ENCODE peak calls at places on chromosomes 11 and 22, in eight cellular contexts. T is IMR-90; F is CD8-positive, alpha-beta memory T cell; U is PC-3; K is mucosa of descending colon; X is GM10248; I is AML-193; E is COLO829. B is an unnamed sample.

GRCh38 chr11:67674442-67674871 is at the start of gene ALDH3B2:
- DNase-seq in T (no peak), F (no peak), U (peak), K (peak), X (no peak), I (no peak), E (no peak), B (no peak)

GRCh38 chr11:5620606-5621521 is 3.9 kb upstream of the TRIM34 start:
- DNase-seq in T (peak), F (no peak), U (peak), K (peak), X (no peak), I (no peak), E (no peak), B (no peak)

GRCh38 chr22:35835267-35835997 is 117.8 kb downstream of the APOL5 start:
- DNase-seq in T (peak), F (no peak), U (peak), K (no peak), X (no peak), I (no peak), E (no peak), B (no peak)

GRCh38 chr11:111526501-111526900 is 11.9 kb downstream of the HOATZ start:
- DNase-seq in T (peak), F (no peak), U (peak), K (no peak), X (peak), I (no peak), E (no peak), B (no peak)

GRCh38 chr22:30044369-30044768 is 35.9 kb upstream of the HORMAD2 start:
- DNase-seq in T (peak), F (no peak), U (peak), K (peak), X (no peak), I (no peak), E (peak), B (no peak)

GRCh38 chr11:60918941-60919275 is 5.0 kb downstream of the TMEM109 start:
- DNase-seq in T (peak), F (no peak), U (peak), K (no peak), X (no peak), I (no peak), E (peak), B (no peak)

GRCh38 chr22:29032584-29032983 is 29.0 kb downstream of the C22orf31 start:
- DNase-seq in T (peak), F (no peak), U (peak), K (no peak), X (no peak), I (no peak), E (no peak), B (no peak)

GRCh38 chr11:118205979-118206611 is 18.7 kb downstream of the JAML start:
- DNase-seq in T (no peak), F (no peak), U (no peak), K (no peak), X (no peak), I (peak), E (no peak), B (no peak)

GRCh38 chr11:93730108-93731107 is 10.9 kb downstream of the TAF1D start:
- DNase-seq in T (no peak), F (no peak), U (no peak), K (no peak), X (no peak), I (no peak), E (no peak), B (no peak)

GRCh38 chr11:19368726-19369364 is 128.1 kb upstream of the E2F8 start:
- DNase-seq in T (no peak), F (no peak), U (no peak), K (no peak), X (no peak), I (no peak), E (no peak), B (no peak)

GRCh38 chr22:17562906-17563870 is at the start of gene SLC25A18:
- DNase-seq in T (no peak), F (no peak), U (no peak), K (no peak), X (no peak), I (no peak), E (no peak), B (no peak)

GRCh38 chr22:40709752-40710413 is 30.6 kb downstream of the MCHR1 start:
- DNase-seq in T (peak), F (no peak), U (no peak), K (peak), X (no peak), I (no peak), E (no peak), B (no peak)

GRCh38 chr11:130553306-130553705 is 104.9 kb downstream of the ADAMTS15 start:
- DNase-seq in T (peak), F (no peak), U (no peak), K (no peak), X (no peak), I (no peak), E (no peak), B (no peak)

GRCh38 chr11:61172353-61172752 is 11.1 kb upstream of the VPS37C start:
- DNase-seq in T (no peak), F (no peak), U (no peak), K (no peak), X (peak), I (no peak), E (no peak), B (no peak)

GRCh38 chr11:69064394-69064957 is 15.7 kb downstream of the TPCN2 start:
- DNase-seq in T (no peak), F (no peak), U (no peak), K (no peak), X (no peak), I (no peak), E (no peak), B (no peak)

GRCh38 chr11:83819936-83820549 is 533.9 kb upstream of the CCDC90B start:
- DNase-seq in T (peak), F (no peak), U (peak), K (peak), X (peak), I (peak), E (peak), B (no peak)

GRCh38 chr11:48237727-48238126 is 7.2 kb upstream of the OR4X2 start:
- DNase-seq in T (no peak), F (no peak), U (no peak), K (no peak), X (no peak), I (no peak), E (no peak), B (no peak)

GRCh38 chr11:92830382-92831148 is 138.9 kb upstream of the MTNR1B start:
- DNase-seq in T (no peak), F (no peak), U (no peak), K (no peak), X (no peak), I (no peak), E (no peak), B (no peak)